ENCODE peak calls at places on chromosomes 7 and 10, in nine cellular contexts. H is HepG2; Y is NAMALWA; S is AG08395; D is GM19239; T is LoVo; F is ascending aorta; J is stimulated activated CD8-positive, alpha-beta memory T cell treated with anti-CD3 and anti-CD28 coated beads, Interleukin-15, amount 100 ng/mL, for 24 hours; M is mesendoderm. R is an unnamed sample.

GRCh38 chr10:29949411-29950011 is 109.9 kb downstream of the JCAD start:
- DNase-seq in D (no peak), T (no peak), H (no peak), S (peak), M (no peak), F (peak), J (no peak), Y (no peak), R (no peak)

GRCh38 chr7:114086491-114086905 is 167.7 kb upstream of the PPP1R3A start:
- DNase-seq in S (no peak), T (peak), J (no peak), H (no peak), M (peak), D (no peak), F (no peak), Y (no peak), R (no peak)

GRCh38 chr7:151814400-151814914 is 62.5 kb downstream of the PRKAG2 start:
- DNase-seq in H (no peak), J (no peak), S (peak), T (no peak), D (no peak), F (no peak), Y (no peak), M (peak), R (no peak)

GRCh38 chr10:98664329-98665042 is 217.8 kb upstream of the HPS1 start:
- DNase-seq in D (peak), F (no peak), S (peak), J (no peak), T (peak), M (peak), Y (peak), H (peak), R (no peak)

GRCh38 chr7:77349141-77349540 is 67.0 kb downstream of the GSAP start:
- DNase-seq in J (no peak), F (no peak), M (peak), S (no peak), H (no peak), Y (no peak), T (no peak), D (no peak), R (no peak)

GRCh38 chr7:78057571-78057970 is 259.0 kb downstream of the PHTF2 start:
- DNase-seq in D (no peak), T (no peak), F (no peak), H (no peak), M (no peak), S (no peak), J (no peak), Y (no peak), R (no peak)

GRCh38 chr10:93436577-93436976 is 45.6 kb downstream of the MYOF start:
- DNase-seq in D (no peak), T (peak), F (peak), S (peak), J (no peak), Y (no peak), H (no peak), M (peak), R (no peak)

GRCh38 chr7:55973747-55974250 is 9.4 kb downstream of the NIPSNAP2 start:
- DNase-seq in D (no peak), S (no peak), F (no peak), Y (no peak), J (no peak), H (no peak), T (no peak), M (no peak), R (no peak)

GRCh38 chr10:91162050-91162494 is 58.4 kb upstream of the PCGF5 start:
- DNase-seq in J (no peak), Y (peak), D (no peak), S (peak), F (no peak), H (peak), M (peak), T (peak), R (no peak)

GRCh38 chr7:153386581-153386980 is 627.0 kb downstream of the ACTR3B start:
- DNase-seq in M (no peak), D (no peak), Y (no peak), J (no peak), F (no peak), T (no peak), S (no peak), H (no peak), R (no peak)

GRCh38 chr7:32218741-32219283 is 148.6 kb upstream of the PDE1C start:
- DNase-seq in S (no peak), H (no peak), F (no peak), M (no peak), Y (no peak), J (no peak), D (no peak), T (no peak), R (no peak)

GRCh38 chr7:97973206-97973658 is 16.8 kb downstream of the OCM2 start:
- DNase-seq in S (no peak), M (peak), Y (no peak), H (no peak), D (no peak), T (no peak), J (no peak), F (no peak), R (peak)

GRCh38 chr7:47366211-47366610 is 215.7 kb downstream of the TNS3 start:
- DNase-seq in M (no peak), S (no peak), F (no peak), D (no peak), Y (no peak), T (no peak), H (no peak), J (no peak), R (no peak)

GRCh38 chr10:1545524-1545923 is 191.8 kb downstream of the ADARB2 start:
- DNase-seq in M (no peak), F (no peak), H (no peak), Y (no peak), D (no peak), J (no peak), T (no peak), S (no peak), R (no peak)

GRCh38 chr7:108012499-108013430 is 9.8 kb upstream of the LAMB1 start:
- DNase-seq in J (no peak), D (no peak), H (peak), F (no peak), M (no peak), Y (no peak), S (no peak), T (peak), R (no peak)

GRCh38 chr10:128173383-128173782 is 47.2 kb upstream of the MKI67 start:
- DNase-seq in F (no peak), T (no peak), H (peak), J (no peak), S (no peak), M (peak), Y (no peak), D (no peak), R (no peak)

GRCh38 chr7:118839544-118839943 is 615.0 kb downstream of the ANKRD7 start:
- DNase-seq in D (no peak), T (no peak), M (no peak), H (no peak), S (no peak), Y (no peak), F (no peak), J (no peak), R (no peak)

GRCh38 chr10:34697366-34698247 is 117.5 kb downstream of the PARD3 start:
- DNase-seq in T (no peak), J (no peak), F (no peak), M (no peak), H (no peak), Y (no peak), S (no peak), D (no peak), R (no peak)

GRCh38 chr7:1742555-1743303 is 72.7 kb downstream of the ELFN1 start:
- DNase-seq in F (no peak), T (peak), H (no peak), J (no peak), D (peak), S (peak), Y (peak), M (no peak), R (no peak)

GRCh38 chr7:132970257-132970656 is 111.6 kb downstream of the CHCHD3 start:
- DNase-seq in S (no peak), Y (no peak), D (no peak), J (no peak), H (no peak), F (no peak), T (no peak), M (no peak), R (no peak)

GRCh38 chr10:63822496-63822895 is 301.3 kb downstream of the REEP3 start:
- DNase-seq in J (no peak), F (no peak), T (no peak), H (no peak), M (no peak), D (no peak), Y (no peak), S (no peak), R (no peak)

GRCh38 chr7:142248-142955 is 50.0 kb upstream of the FAM20C start:
- DNase-seq in T (no peak), F (peak), M (no peak), Y (no peak), D (no peak), H (peak), J (no peak), S (peak), R (no peak)

GRCh38 chr7:18753972-18754610 is 258.5 kb downstream of the HDAC9 start:
- DNase-seq in T (no peak), S (peak), M (no peak), J (no peak), H (no peak), Y (no peak), D (no peak), F (no peak), R (no peak)

GRCh38 chr7:77425151-77426051 is 9.3 kb upstream of the GSAP start:
- DNase-seq in H (peak), S (peak), Y (peak), J (no peak), F (no peak), M (peak), T (peak), D (no peak), R (no peak)

GRCh38 chr7:47446871-47447466 is 134.9 kb downstream of the TNS3 start:
- DNase-seq in M (no peak), S (no peak), T (no peak), H (peak), D (no peak), Y (no peak), J (no peak), F (no peak), R (no peak)

GRCh38 chr7:95317546-95317945 is 6.8 kb downstream of the PON1 start:
- DNase-seq in J (no peak), M (peak), T (no peak), H (no peak), S (no peak), Y (no peak), F (no peak), D (no peak), R (no peak)

GRCh38 chr7:116265881-116266280 is 55.5 kb downstream of the TES start:
- DNase-seq in F (no peak), D (no peak), T (no peak), Y (no peak), M (no peak), J (no peak), S (no peak), H (no peak), R (no peak)

GRCh38 chr10:86730227-86730626 is 26.2 kb upstream of the BMPR1A start:
- DNase-seq in J (no peak), Y (no peak), F (no peak), M (no peak), T (peak), S (no peak), D (no peak), H (peak), R (no peak)

GRCh38 chr7:92609921-92610518 is 19.8 kb upstream of the FAM133B start:
- DNase-seq in Y (peak), M (peak), H (no peak), F (no peak), D (no peak), S (no peak), T (peak), J (no peak), R (no peak)

GRCh38 chr7:138875794-138876193 is 77.8 kb upstream of the ATP6V0A4 start:
- DNase-seq in T (peak), D (no peak), J (peak), F (no peak), Y (no peak), H (no peak), S (peak), M (no peak), R (no peak)

GRCh38 chr10:132735923-132736391 is 50.0 kb downstream of the NKX6-2 start:
- DNase-seq in T (no peak), J (no peak), D (no peak), M (no peak), H (no peak), S (no peak), Y (no peak), F (no peak), R (no peak)

GRCh38 chr7:49850921-49851613 is 77.6 kb downstream of the VWC2 start:
- DNase-seq in Y (no peak), S (no peak), F (no peak), T (no peak), M (peak), H (no peak), J (no peak), D (no peak), R (no peak)

GRCh38 chr10:119502214-119502613 is 40.3 kb downstream of the RGS10 start:
- DNase-seq in F (no peak), Y (peak), T (no peak), D (peak), J (peak), S (no peak), M (peak), H (no peak), R (no peak)